ENCODE peak calls at places on chromosome X, in five cellular contexts. C, M, Z, R and J are unnamed samples.

GRCh38 chrX:124226129-124226528 is 106.3 kb upstream of the TEX13D start:
- DNase-seq in C (no peak), M (no peak), Z (no peak), R (peak; percentile 63), J (no peak)

GRCh38 chrX:130696542-130696941 is 206.5 kb downstream of the ENOX2 start:
- DNase-seq in C (no peak), M (no peak), Z (no peak), R (no peak), J (no peak)

GRCh38 chrX:130682990-130683389 is 220.0 kb downstream of the ENOX2 start:
- DNase-seq in C (no peak), M (peak; percentile 43), Z (no peak), R (peak; percentile 12), J (no peak)

GRCh38 chrX:24025741-24026402 is 1.1 kb downstream of the KLHL15 start:
- DNase-seq in C (no peak), M (peak; percentile 16), Z (peak; percentile 82), R (peak; percentile 17), J (no peak)

GRCh38 chrX:69616520-69617203 is 749 bp downstream of the EDA start:
- DNase-seq in C (peak; percentile 2), M (no peak), Z (no peak), R (no peak), J (no peak)

GRCh38 chrX:56729152-56729557 is at the start of gene NBDY:
- DNase-seq in C (peak; percentile 53), M (peak; percentile 37), Z (peak; percentile 75), R (peak; percentile 50), J (peak; percentile 57)

GRCh38 chrX:124592745-124593144 is 246.4 kb downstream of the SH2D1A start:
- DNase-seq in C (no peak), M (no peak), Z (no peak), R (no peak), J (no peak)

GRCh38 chrX:49177873-49178480 is 6.3 kb downstream of the PLP2 start:
- DNase-seq in C (no peak), M (no peak), Z (no peak), R (no peak), J (no peak)

GRCh38 chrX:104419211-104419610 is 146.8 kb upstream of the IL1RAPL2 start:
- DNase-seq in C (no peak), M (no peak), Z (no peak), R (peak; percentile 93), J (no peak)

GRCh38 chrX:148457279-148457678 is 43.1 kb upstream of the AFF2 start:
- DNase-seq in C (no peak), M (no peak), Z (no peak), R (no peak), J (no peak)

GRCh38 chrX:29419774-29420553 is 795.4 kb upstream of the MAGEB2 start:
- DNase-seq in C (no peak), M (peak; percentile 77), Z (peak; percentile 2), R (no peak), J (no peak)

GRCh38 chrX:48474127-48474526 is 1.9 kb upstream of the FTSJ1 start:
- DNase-seq in C (no peak), M (no peak), Z (peak; percentile 31), R (peak; percentile 47), J (no peak)

GRCh38 chrX:41382699-41383645 is 49.0 kb downstream of the DDX3X start:
- DNase-seq in C (peak; percentile 68), M (peak; percentile 28), Z (peak; percentile 77), R (peak; percentile 32), J (no peak)

GRCh38 chrX:46326161-46326560 is 219.1 kb downstream of the ZNF674 start:
- DNase-seq in C (no peak), M (peak; percentile 12), Z (peak; percentile 45), R (peak; percentile 63), J (no peak)

GRCh38 chrX:11555759-11556158 is 110.0 kb downstream of the ARHGAP6 start:
- DNase-seq in C (no peak), M (peak; percentile 45), Z (no peak), R (peak; percentile 26), J (no peak)

GRCh38 chrX:15497865-15498264 is 2.7 kb upstream of the BMX start:
- DNase-seq in C (peak; percentile 40), M (peak; percentile 29), Z (peak; percentile 50), R (peak; percentile 76), J (peak; percentile 36)

GRCh38 chrX:19670854-19671620 is 155.7 kb upstream of the MAP3K15 start:
- DNase-seq in C (no peak), M (peak; percentile 60), Z (peak; percentile 87), R (peak; percentile 84), J (no peak)

GRCh38 chrX:96410927-96411326 is 273.7 kb upstream of the DIAPH2 start:
- DNase-seq in C (no peak), M (no peak), Z (no peak), R (no peak), J (no peak)

GRCh38 chrX:96405842-96406241 is 278.8 kb upstream of the DIAPH2 start:
- DNase-seq in C (no peak), M (no peak), Z (no peak), R (no peak), J (no peak)

GRCh38 chrX:96407501-96407900 is 277.1 kb upstream of the DIAPH2 start:
- DNase-seq in C (no peak), M (peak; percentile 61), Z (peak; percentile 81), R (peak; percentile 86), J (no peak)

GRCh38 chrX:96407981-96408380 is 276.7 kb upstream of the DIAPH2 start:
- DNase-seq in C (no peak), M (no peak), Z (peak; percentile 14), R (peak; percentile 33), J (no peak)

DNA sequence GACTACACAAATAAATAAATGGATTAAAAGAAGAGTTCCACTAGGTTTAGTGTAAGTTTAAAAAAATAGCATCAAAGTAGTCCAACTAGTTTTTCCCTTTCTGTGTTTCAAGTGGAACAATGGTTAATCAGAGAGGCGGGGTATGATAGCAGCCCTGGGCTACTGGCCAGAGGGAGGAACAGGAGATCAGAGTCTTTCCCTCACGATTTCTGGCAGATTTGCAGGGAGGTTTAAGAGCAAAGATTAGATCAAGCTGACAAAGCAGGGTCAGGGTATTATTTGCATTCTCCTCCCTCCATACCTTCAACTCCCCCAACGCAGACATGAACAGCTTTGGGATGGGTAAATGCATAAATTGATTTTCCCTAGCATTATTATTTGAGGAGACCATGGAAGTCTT is 277.6 kb upstream of the DIAPH2 start:
- DNase-seq in C (no peak), M (peak; percentile 38), Z (peak; percentile 62), R (peak; percentile 86), J (no peak)
- H3K27ac ChIP-seq in C (no peak overlapping the region), M (no peak overlapping the region), Z (peak overlapping the region; percentile 77), R (peak overlapping the region; percentile 98), J (no peak overlapping the region)

GRCh38 chrX:135522878-135523693 is 2.6 kb downstream of the INTS6L start:
- DNase-seq in C (peak; percentile 11), M (no peak), Z (no peak), R (no peak), J (no peak)
- H3K27ac ChIP-seq in C (peak overlapping the region; percentile 67), M (no peak overlapping the region), Z (no peak overlapping the region), R (no peak overlapping the region), J (peak overlapping the region; percentile 79)

GRCh38 chrX:38803609-38804480 is 2.6 kb downstream of the MID1IP1 start:
- DNase-seq in C (peak; percentile 55), M (no peak), Z (peak; percentile 92), R (peak; percentile 86), J (peak; percentile 38)
- H3K27ac ChIP-seq in C (peak overlapping the region; percentile 80), M (peak overlapping the region; percentile 90), Z (peak overlapping the region; percentile 98), R (peak overlapping the region; percentile 85), J (peak overlapping the region; percentile 79)

DNA sequence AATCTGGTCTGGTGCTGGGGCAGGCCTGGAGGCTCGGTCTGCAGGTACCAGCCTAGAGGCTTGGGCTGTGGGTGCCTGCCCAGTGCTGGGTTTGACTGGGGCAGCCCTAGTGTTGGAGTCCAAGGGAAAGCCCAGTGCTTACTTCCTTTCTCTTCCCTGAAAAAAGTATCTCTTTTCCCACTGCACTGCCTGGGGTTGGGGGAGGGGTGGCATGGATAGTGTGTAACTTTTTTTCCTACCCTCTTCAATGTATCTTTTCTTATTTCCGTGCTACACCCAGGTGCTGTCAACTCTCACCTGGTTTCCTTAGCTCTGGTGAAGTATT is 21.6 kb downstream of the KANTR start:
- DNase-seq in C (no peak), M (no peak), Z (no peak), R (no peak), J (no peak)
- H3K27ac ChIP-seq in C (no peak overlapping the region), M (no peak overlapping the region), Z (no peak overlapping the region), R (no peak overlapping the region), J (no peak overlapping the region)